ENCODE peak calls at places on chromosome 22, in ten cellular contexts. One of them, this sample, is unnamed.

GRCh38 chr22:27628891-27629631 is 172.5 kb downstream of the MN1 start:
- DNase-seq in sigmoid colon: no peak
- DNase-seq in body of pancreas: no peak
- DNase-seq in tibial nerve: no peak
- DNase-seq in stomach: no peak
- DNase-seq in tibial artery: no peak
- DNase-seq in lower lobe of right lung: no peak
- DNase-seq in esophagus squamous epithelium: no peak
- DNase-seq in left lung: no peak
- DNase-seq in brain microvascular endothelial cell: no peak
- DNase-seq in this sample: no peak

GRCh38 chr22:49847751-49848689 is 5.6 kb upstream of the ZBED4 start:
- DNase-seq in sigmoid colon: no peak
- DNase-seq in body of pancreas: no peak
- DNase-seq in tibial nerve: no peak
- DNase-seq in stomach: no peak
- DNase-seq in tibial artery: no peak
- DNase-seq in lower lobe of right lung: peak; percentile 77
- DNase-seq in esophagus squamous epithelium: no peak
- DNase-seq in left lung: no peak
- DNase-seq in brain microvascular endothelial cell: no peak
- DNase-seq in this sample: no peak

GRCh38 chr22:46075764-46076531 is 74.4 kb upstream of the PPARA start:
- DNase-seq in sigmoid colon: peak; percentile 63
- DNase-seq in body of pancreas: peak; percentile 34
- DNase-seq in tibial nerve: peak; percentile 13
- DNase-seq in stomach: peak; percentile 24
- DNase-seq in tibial artery: peak; percentile 63
- DNase-seq in lower lobe of right lung: peak; percentile 32
- DNase-seq in esophagus squamous epithelium: no peak
- DNase-seq in left lung: peak; percentile 27
- DNase-seq in brain microvascular endothelial cell: no peak
- DNase-seq in this sample: peak; percentile 21

GRCh38 chr22:46731246-46732040 is 6.6 kb downstream of the CERK start:
- DNase-seq in sigmoid colon: no peak
- DNase-seq in body of pancreas: peak; percentile 80
- DNase-seq in tibial nerve: no peak
- DNase-seq in stomach: peak; percentile 88
- DNase-seq in tibial artery: no peak
- DNase-seq in lower lobe of right lung: peak; percentile 66
- DNase-seq in esophagus squamous epithelium: no peak
- DNase-seq in left lung: no peak
- DNase-seq in brain microvascular endothelial cell: no peak
- DNase-seq in this sample: peak; percentile 65

GRCh38 chr22:33328789-33329296 is 270.7 kb upstream of the SYN3 start:
- DNase-seq in sigmoid colon: no peak
- DNase-seq in body of pancreas: no peak
- DNase-seq in tibial nerve: no peak
- DNase-seq in stomach: no peak
- DNase-seq in tibial artery: no peak
- DNase-seq in lower lobe of right lung: no peak
- DNase-seq in esophagus squamous epithelium: no peak
- DNase-seq in left lung: no peak
- DNase-seq in brain microvascular endothelial cell: peak; percentile 96
- DNase-seq in this sample: no peak

GRCh38 chr22:47618611-47619010 is 856.2 kb downstream of the TBC1D22A start:
- DNase-seq in sigmoid colon: no peak
- DNase-seq in body of pancreas: no peak
- DNase-seq in tibial nerve: no peak
- DNase-seq in stomach: no peak
- DNase-seq in tibial artery: peak; percentile 38
- DNase-seq in lower lobe of right lung: no peak
- DNase-seq in esophagus squamous epithelium: no peak
- DNase-seq in left lung: no peak
- DNase-seq in brain microvascular endothelial cell: no peak
- DNase-seq in this sample: no peak

GRCh38 chr22:23831781-23832180 is 7.0 kb downstream of the DERL3 start:
- DNase-seq in sigmoid colon: peak; percentile 39
- DNase-seq in body of pancreas: no peak
- DNase-seq in tibial nerve: no peak
- DNase-seq in stomach: no peak
- DNase-seq in tibial artery: peak; percentile 48
- DNase-seq in lower lobe of right lung: peak; percentile 33
- DNase-seq in esophagus squamous epithelium: no peak
- DNase-seq in left lung: no peak
- DNase-seq in brain microvascular endothelial cell: no peak
- DNase-seq in this sample: no peak

GRCh38 chr22:26714971-26715370 is 57.6 kb downstream of the MIAT start:
- DNase-seq in sigmoid colon: no peak
- DNase-seq in body of pancreas: no peak
- DNase-seq in tibial nerve: no peak
- DNase-seq in stomach: no peak
- DNase-seq in tibial artery: no peak
- DNase-seq in lower lobe of right lung: no peak
- DNase-seq in esophagus squamous epithelium: no peak
- DNase-seq in left lung: no peak
- DNase-seq in brain microvascular endothelial cell: no peak
- DNase-seq in this sample: no peak

GRCh38 chr22:49773531-49773930 is 54.1 kb downstream of the BRD1 start:
- DNase-seq in sigmoid colon: no peak
- DNase-seq in body of pancreas: no peak
- DNase-seq in tibial nerve: no peak
- DNase-seq in stomach: no peak
- DNase-seq in tibial artery: no peak
- DNase-seq in lower lobe of right lung: no peak
- DNase-seq in esophagus squamous epithelium: no peak
- DNase-seq in left lung: no peak
- DNase-seq in brain microvascular endothelial cell: no peak
- DNase-seq in this sample: no peak

GRCh38 chr22:49260681-49261580 is 566.7 kb downstream of the BRD1 start:
- DNase-seq in sigmoid colon: no peak
- DNase-seq in body of pancreas: no peak
- DNase-seq in tibial nerve: no peak
- DNase-seq in stomach: peak; percentile 17
- DNase-seq in tibial artery: peak; percentile 52
- DNase-seq in lower lobe of right lung: no peak
- DNase-seq in esophagus squamous epithelium: no peak
- DNase-seq in left lung: no peak
- DNase-seq in brain microvascular endothelial cell: no peak
- DNase-seq in this sample: no peak

GRCh38 chr22:46734830-46735453 is 3.1 kb downstream of the CERK start:
- DNase-seq in sigmoid colon: no peak
- DNase-seq in body of pancreas: no peak
- DNase-seq in tibial nerve: no peak
- DNase-seq in stomach: peak; percentile 56
- DNase-seq in tibial artery: no peak
- DNase-seq in lower lobe of right lung: peak; percentile 79
- DNase-seq in esophagus squamous epithelium: no peak
- DNase-seq in left lung: peak; percentile 78
- DNase-seq in brain microvascular endothelial cell: no peak
- DNase-seq in this sample: no peak

GRCh38 chr22:22897036-22897435 is 9.4 kb downstream of the IGLL5 start:
- DNase-seq in sigmoid colon: peak; percentile 3
- DNase-seq in body of pancreas: no peak
- DNase-seq in tibial nerve: no peak
- DNase-seq in stomach: no peak
- DNase-seq in tibial artery: peak; percentile 20
- DNase-seq in lower lobe of right lung: no peak
- DNase-seq in esophagus squamous epithelium: no peak
- DNase-seq in left lung: peak; percentile 10
- DNase-seq in brain microvascular endothelial cell: no peak
- DNase-seq in this sample: no peak

GRCh38 chr22:26476705-26477340 is 6.8 kb downstream of the HPS4 start:
- DNase-seq in sigmoid colon: no peak
- DNase-seq in body of pancreas: no peak
- DNase-seq in tibial nerve: no peak
- DNase-seq in stomach: no peak
- DNase-seq in tibial artery: no peak
- DNase-seq in lower lobe of right lung: no peak
- DNase-seq in esophagus squamous epithelium: no peak
- DNase-seq in left lung: no peak
- DNase-seq in brain microvascular endothelial cell: peak; percentile 69
- DNase-seq in this sample: no peak

GRCh38 chr22:16717699-16718558 is 107.3 kb downstream of the XKR3 start:
- DNase-seq in sigmoid colon: no peak
- DNase-seq in body of pancreas: no peak
- DNase-seq in tibial nerve: no peak
- DNase-seq in stomach: no peak
- DNase-seq in tibial artery: no peak
- DNase-seq in lower lobe of right lung: no peak
- DNase-seq in esophagus squamous epithelium: no peak
- DNase-seq in left lung: no peak
- DNase-seq in brain microvascular endothelial cell: no peak
- DNase-seq in this sample: no peak

GRCh38 chr22:20964799-20965103 is 2.3 kb upstream of the AIFM3 start:
- DNase-seq in sigmoid colon: no peak
- DNase-seq in body of pancreas: no peak
- DNase-seq in tibial nerve: no peak
- DNase-seq in stomach: no peak
- DNase-seq in tibial artery: no peak
- DNase-seq in lower lobe of right lung: no peak
- DNase-seq in esophagus squamous epithelium: no peak
- DNase-seq in left lung: no peak
- DNase-seq in brain microvascular endothelial cell: no peak
- DNase-seq in this sample: no peak

DNA sequence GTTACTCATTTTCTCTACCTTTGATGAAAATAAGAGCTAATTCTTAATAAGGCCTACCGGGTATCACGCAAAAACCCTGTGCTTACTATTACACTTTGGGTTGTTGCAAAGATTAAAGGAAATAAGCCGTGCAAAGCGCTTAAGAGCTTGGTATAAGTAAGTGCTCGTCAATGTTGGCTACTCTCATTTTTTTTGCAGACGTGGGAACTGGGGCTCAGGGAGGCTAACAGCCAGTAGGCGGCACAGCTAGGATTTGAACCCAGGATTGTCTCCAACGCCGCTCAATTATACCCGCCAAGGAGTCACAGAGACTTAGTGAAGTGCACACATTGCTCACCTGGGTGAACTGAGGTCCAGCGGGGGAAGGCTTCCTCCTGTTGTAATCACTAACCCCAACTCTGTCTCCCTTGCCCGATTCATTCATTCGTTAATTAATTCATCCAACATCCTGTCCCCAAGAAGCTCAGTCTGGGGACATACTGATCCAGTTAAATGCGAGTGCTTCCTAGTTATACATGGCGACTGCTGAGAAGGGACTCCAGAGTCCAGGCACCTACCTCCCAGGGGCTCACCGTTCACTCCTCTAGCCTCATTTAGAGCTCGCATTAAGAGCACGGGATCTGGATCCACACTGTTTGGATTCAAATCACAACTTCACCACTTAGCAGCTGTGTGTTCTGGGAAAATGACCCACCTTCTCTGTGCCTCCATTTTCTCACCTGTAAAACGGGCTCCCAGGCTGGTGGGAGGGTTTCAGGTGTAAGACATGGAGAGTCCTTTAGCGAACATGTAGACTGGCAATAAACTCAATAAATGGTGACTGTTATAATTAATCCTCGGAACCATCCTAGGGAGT is 869 bp upstream of the MTFP1 start:
- DNase-seq in sigmoid colon: no peak
- DNase-seq in body of pancreas: peak; percentile 23
- DNase-seq in tibial nerve: no peak
- DNase-seq in stomach: no peak
- DNase-seq in tibial artery: no peak
- DNase-seq in lower lobe of right lung: no peak
- DNase-seq in esophagus squamous epithelium: no peak
- DNase-seq in left lung: no peak
- DNase-seq in brain microvascular endothelial cell: peak; percentile 37
- DNase-seq in this sample: no peak
- TF ChIP-seq CTCF in sigmoid colon: no peak
- TF ChIP-seq CTCF in body of pancreas: peak; percentile 1
- TF ChIP-seq CTCF in tibial nerve: no peak
- TF ChIP-seq CTCF in stomach: no peak
- TF ChIP-seq CTCF in tibial artery: no peak
- TF ChIP-seq CTCF in lower lobe of right lung: no peak
- TF ChIP-seq CTCF in esophagus squamous epithelium: no peak
- TF ChIP-seq CTCF in left lung: no peak
- TF ChIP-seq CTCF in brain microvascular endothelial cell: peak; percentile 34
- TF ChIP-seq CTCF in this sample: no peak

DNA sequence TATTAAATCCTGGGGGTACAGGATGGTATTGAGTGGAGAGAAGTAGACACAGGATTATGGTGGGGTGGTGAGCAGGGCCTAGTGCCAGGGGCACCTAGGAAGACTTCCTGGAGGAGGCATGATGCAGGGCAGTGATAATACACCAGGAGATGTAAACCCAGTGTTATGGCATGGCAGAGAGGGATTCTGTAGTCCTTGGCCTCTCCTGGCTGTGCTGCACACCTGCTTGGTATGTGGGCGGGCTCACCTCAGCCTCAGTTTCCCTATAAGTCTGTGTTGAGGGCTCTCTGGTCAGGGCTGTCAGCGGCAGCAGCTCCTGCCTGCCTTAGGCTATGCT is 2.2 kb downstream of the PDXP start:
- DNase-seq in sigmoid colon: no peak
- DNase-seq in body of pancreas: no peak
- DNase-seq in tibial nerve: no peak
- DNase-seq in stomach: no peak
- DNase-seq in tibial artery: no peak
- DNase-seq in lower lobe of right lung: no peak
- DNase-seq in esophagus squamous epithelium: no peak
- DNase-seq in left lung: no peak
- DNase-seq in brain microvascular endothelial cell: no peak
- DNase-seq in this sample: no peak
- H3K27ac ChIP-seq in sigmoid colon: peak overlapping the region; percentile 81
- H3K27ac ChIP-seq in body of pancreas: peak overlapping the region; percentile 52
- H3K27ac ChIP-seq in tibial nerve: peak overlapping the region; percentile 85
- H3K27ac ChIP-seq in stomach: peak overlapping the region; percentile 53
- H3K27ac ChIP-seq in tibial artery: no peak overlapping the region
- H3K27ac ChIP-seq in lower lobe of right lung: peak overlapping the region; percentile 31
- H3K27ac ChIP-seq in esophagus squamous epithelium: peak overlapping the region; percentile 80
- H3K27ac ChIP-seq in left lung: no peak overlapping the region
- H3K27ac ChIP-seq in brain microvascular endothelial cell: no peak overlapping the region
- H3K27ac ChIP-seq in this sample: no peak overlapping the region

GRCh38 chr22:37059876-37060449 is 8.4 kb downstream of the KCTD17 start:
- DNase-seq in sigmoid colon: no peak
- DNase-seq in body of pancreas: no peak
- DNase-seq in tibial nerve: no peak
- DNase-seq in stomach: no peak
- DNase-seq in tibial artery: no peak
- DNase-seq in lower lobe of right lung: no peak
- DNase-seq in esophagus squamous epithelium: no peak
- DNase-seq in left lung: no peak
- DNase-seq in brain microvascular endothelial cell: no peak
- DNase-seq in this sample: peak; percentile 3
- H3K36me3 ChIP-seq in sigmoid colon: no peaks in the 10 kb centered on the region
- H3K36me3 ChIP-seq in body of pancreas: no peaks in the 10 kb centered on the region
- H3K36me3 ChIP-seq in tibial nerve: no peaks in the 10 kb centered on the region
- H3K36me3 ChIP-seq in stomach: peaks cover 76% of the 10 kb centered on the region
- H3K36me3 ChIP-seq in tibial artery: peaks cover 67% of the 10 kb centered on the region
- H3K36me3 ChIP-seq in lower lobe of right lung: peaks cover 42% of the 10 kb centered on the region
- H3K36me3 ChIP-seq in esophagus squamous epithelium: peaks cover 4% of the 10 kb centered on the region
- H3K36me3 ChIP-seq in left lung: no peaks in the 10 kb centered on the region
- H3K36me3 ChIP-seq in brain microvascular endothelial cell: peaks cover 13% of the 10 kb centered on the region
- H3K36me3 ChIP-seq in this sample: peaks cover 11% of the 10 kb centered on the region

DNA sequence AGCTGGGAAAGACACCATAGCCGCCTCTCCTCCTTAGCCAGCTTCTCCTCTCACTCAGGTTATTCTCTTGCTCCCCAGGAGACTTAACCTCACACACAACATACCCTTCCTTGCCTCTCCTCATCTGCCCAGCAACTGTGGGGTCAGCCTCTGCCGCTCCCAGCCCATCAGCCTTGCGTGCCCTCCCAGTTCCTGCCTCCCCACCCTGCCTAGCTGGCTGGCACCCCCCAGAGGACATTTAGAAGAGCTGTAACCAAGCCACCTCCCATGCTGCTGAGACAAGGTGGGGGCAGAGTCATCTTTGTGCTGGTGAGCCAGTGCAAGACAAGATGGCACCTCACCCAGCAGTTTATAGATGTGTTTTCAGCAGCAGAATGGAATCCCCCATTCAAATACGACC is 38.2 kb downstream of the TOM1 start:
- DNase-seq in sigmoid colon: no peak
- DNase-seq in body of pancreas: no peak
- DNase-seq in tibial nerve: no peak
- DNase-seq in stomach: no peak
- DNase-seq in tibial artery: no peak
- DNase-seq in lower lobe of right lung: no peak
- DNase-seq in esophagus squamous epithelium: no peak
- DNase-seq in left lung: no peak
- DNase-seq in brain microvascular endothelial cell: no peak
- DNase-seq in this sample: no peak
- TF ChIP-seq CTCF in sigmoid colon: no peak
- TF ChIP-seq CTCF in body of pancreas: no peak
- TF ChIP-seq CTCF in tibial nerve: no peak
- TF ChIP-seq CTCF in stomach: no peak
- TF ChIP-seq CTCF in tibial artery: no peak
- TF ChIP-seq CTCF in lower lobe of right lung: no peak
- TF ChIP-seq CTCF in esophagus squamous epithelium: no peak
- TF ChIP-seq CTCF in left lung: no peak
- TF ChIP-seq CTCF in brain microvascular endothelial cell: peak; percentile 31
- TF ChIP-seq CTCF in this sample: no peak